ENCODE peak calls at places on chromosome 9, in ten cellular contexts. R, Z, D, H, E, G, Y, S, O and W are unnamed samples.

GRCh38 chr9:76298497-76299144 is 95.6 kb downstream of the RFK start:
- DNase-seq in R (no peak), Z (no peak), D (peak), H (peak), E (no peak), G (no peak), Y (no peak), S (no peak), O (no peak), W (no peak)

GRCh38 chr9:120387257-120387999 is 192.5 kb downstream of the CDK5RAP2 start:
- DNase-seq in R (no peak), Z (no peak), D (peak), H (no peak), E (no peak), G (no peak), Y (no peak), S (no peak), O (no peak), W (no peak)

GRCh38 chr9:31542384-31543055 is 841.9 kb upstream of the ACO1 start:
- DNase-seq in R (no peak), Z (no peak), D (peak), H (peak), E (peak), G (no peak), Y (peak), S (peak), O (peak), W (peak)

GRCh38 chr9:36718612-36719011 is 145.9 kb downstream of the MELK start:
- DNase-seq in R (no peak), Z (no peak), D (no peak), H (no peak), E (no peak), G (no peak), Y (no peak), S (no peak), O (no peak), W (no peak)

GRCh38 chr9:109560470-109561132 is 62.5 kb upstream of the PTPN3 start:
- DNase-seq in R (no peak), Z (no peak), D (no peak), H (peak), E (no peak), G (no peak), Y (no peak), S (peak), O (no peak), W (no peak)

GRCh38 chr9:133379153-133380086 is 3.3 kb downstream of the STKLD1 start:
- DNase-seq in R (no peak), Z (no peak), D (no peak), H (no peak), E (no peak), G (no peak), Y (no peak), S (no peak), O (no peak), W (no peak)

GRCh38 chr9:133137451-133138231 is 16.6 kb upstream of the RALGDS start:
- DNase-seq in R (no peak), Z (no peak), D (no peak), H (no peak), E (no peak), G (peak), Y (no peak), S (no peak), O (no peak), W (no peak)

GRCh38 chr9:129333613-129333960 is 155.5 kb upstream of the IER5L start:
- DNase-seq in R (no peak), Z (no peak), D (no peak), H (no peak), E (no peak), G (no peak), Y (no peak), S (peak), O (peak), W (no peak)

GRCh38 chr9:126516561-126516935 is 97.2 kb upstream of the LMX1B start:
- DNase-seq in R (no peak), Z (no peak), D (no peak), H (no peak), E (no peak), G (no peak), Y (no peak), S (no peak), O (no peak), W (no peak)

GRCh38 chr9:117783828-117784227 is 79.6 kb downstream of the TLR4 start:
- DNase-seq in R (peak), Z (no peak), D (peak), H (no peak), E (no peak), G (no peak), Y (no peak), S (no peak), O (no peak), W (peak)

GRCh38 chr9:115442054-115442453 is 324.1 kb upstream of the TNC start:
- DNase-seq in R (no peak), Z (no peak), D (no peak), H (peak), E (no peak), G (no peak), Y (no peak), S (peak), O (no peak), W (no peak)

GRCh38 chr9:114386361-114386885 is 1.4 kb downstream of the AKNA start:
- DNase-seq in R (no peak), Z (no peak), D (no peak), H (no peak), E (no peak), G (no peak), Y (no peak), S (no peak), O (no peak), W (peak)

GRCh38 chr9:92947268-92948031 is at the start of gene FGD3:
- DNase-seq in R (no peak), Z (peak), D (peak), H (peak), E (no peak), G (no peak), Y (peak), S (peak), O (peak), W (no peak)

GRCh38 chr9:90974007-90974406 is 172.4 kb downstream of the SYK start:
- DNase-seq in R (no peak), Z (no peak), D (no peak), H (peak), E (peak), G (no peak), Y (no peak), S (no peak), O (no peak), W (peak)